ENCODE peak calls at places on chromosomes 16 and 17, in six cellular contexts. L, B, V, R, G and Q are unnamed samples.

GRCh38 chr17:70906808-70907207 is 737.5 kb downstream of the KCNJ2 start:
- DNase-seq in L (no peak), B (no peak), V (no peak), R (peak; percentile 12), G (no peak), Q (no peak)

GRCh38 chr17:9104370-9105041 is 83.2 kb downstream of the NTN1 start:
- DNase-seq in L (no peak), B (no peak), V (no peak), R (no peak), G (no peak), Q (no peak)

GRCh38 chr16:78307824-78308528 is 208.5 kb downstream of the WWOX start:
- DNase-seq in L (no peak), B (no peak), V (no peak), R (peak; percentile 37), G (peak; percentile 1), Q (no peak)

GRCh38 chr16:69924777-69925191 is 26.4 kb upstream of the CLEC18A start:
- DNase-seq in L (no peak), B (no peak), V (peak; percentile 64), R (peak; percentile 11), G (no peak), Q (no peak)

GRCh38 chr17:57283203-57283971 is 27.1 kb downstream of the MSI2 start:
- DNase-seq in L (no peak), B (no peak), V (no peak), R (no peak), G (no peak), Q (no peak)

GRCh38 chr16:29680180-29680598 is 1.2 kb downstream of the QPRT start:
- DNase-seq in L (no peak), B (no peak), V (no peak), R (peak; percentile 57), G (no peak), Q (no peak)

GRCh38 chr16:87371261-87371866 is 12.2 kb downstream of the FBXO31 start:
- DNase-seq in L (no peak), B (no peak), V (no peak), R (no peak), G (no peak), Q (no peak)

GRCh38 chr16:11076259-11077018 is 132.1 kb downstream of the CLEC16A start:
- DNase-seq in L (peak; percentile 55), B (peak; percentile 79), V (no peak), R (no peak), G (no peak), Q (no peak)

GRCh38 chr17:68871447-68871846 is 83.7 kb downstream of the ABCA8 start:
- DNase-seq in L (no peak), B (no peak), V (no peak), R (no peak), G (no peak), Q (no peak)

GRCh38 chr17:60599220-60599619 is 773 bp upstream of the PPM1D start:
- DNase-seq in L (no peak), B (no peak), V (no peak), R (no peak), G (peak; percentile 6), Q (no peak)

GRCh38 chr16:12811441-12812198 is 7.9 kb upstream of the CPPED1 start:
- DNase-seq in L (no peak), B (no peak), V (no peak), R (no peak), G (no peak), Q (no peak)

GRCh38 chr17:10062757-10063385 is 135.5 kb downstream of the GAS7 start:
- DNase-seq in L (no peak), B (no peak), V (no peak), R (no peak), G (no peak), Q (no peak)

GRCh38 chr17:17528696-17529652 is 32.8 kb upstream of the RASD1 start:
- DNase-seq in L (no peak), B (no peak), V (no peak), R (no peak), G (no peak), Q (no peak)

GRCh38 chr16:20925780-20926179 is 25.2 kb downstream of the LYRM1 start:
- DNase-seq in L (no peak), B (no peak), V (no peak), R (no peak), G (no peak), Q (no peak)

GRCh38 chr17:37818689-37819088 is 73.8 kb upstream of the HNF1B start:
- DNase-seq in L (no peak), B (no peak), V (no peak), R (no peak), G (peak; percentile 57), Q (no peak)

GRCh38 chr17:77596491-77597420 is 361.7 kb upstream of the TNRC6C start:
- DNase-seq in L (no peak), B (no peak), V (no peak), R (no peak), G (no peak), Q (no peak)

GRCh38 chr17:41338961-41339485 is 11.6 kb downstream of the KRT33A start:
- DNase-seq in L (no peak), B (peak; percentile 89), V (no peak), R (no peak), G (no peak), Q (no peak)

GRCh38 chr17:58617563-58617962 is 74.3 kb downstream of the TEX14 start:
- DNase-seq in L (no peak), B (no peak), V (no peak), R (no peak), G (no peak), Q (no peak)

GRCh38 chr16:11253009-11253994 is 2.7 kb downstream of the SOCS1 start:
- DNase-seq in L (peak; percentile 46), B (no peak), V (no peak), R (no peak), G (no peak), Q (no peak)

GRCh38 chr16:85665929-85666328 is 22.8 kb downstream of the GINS2 start:
- DNase-seq in L (no peak), B (no peak), V (no peak), R (no peak), G (no peak), Q (no peak)

GRCh38 chr16:58028168-58028455 is 2.6 kb downstream of the MMP15 start:
- DNase-seq in L (no peak), B (no peak), V (no peak), R (no peak), G (no peak), Q (no peak)

GRCh38 chr16:58026705-58027340 is 1.3 kb downstream of the MMP15 start:
- DNase-seq in L (no peak), B (no peak), V (no peak), R (peak; percentile 52), G (no peak), Q (no peak)

GRCh38 chr16:58026139-58026704 is 668 bp downstream of the MMP15 start:
- DNase-seq in L (peak; percentile 59), B (no peak), V (peak; percentile 56), R (peak; percentile 64), G (no peak), Q (no peak)

GRCh38 chr16:58028541-58029070 is 3.1 kb downstream of the MMP15 start:
- DNase-seq in L (no peak), B (no peak), V (no peak), R (peak; percentile 30), G (no peak), Q (no peak)

DNA sequence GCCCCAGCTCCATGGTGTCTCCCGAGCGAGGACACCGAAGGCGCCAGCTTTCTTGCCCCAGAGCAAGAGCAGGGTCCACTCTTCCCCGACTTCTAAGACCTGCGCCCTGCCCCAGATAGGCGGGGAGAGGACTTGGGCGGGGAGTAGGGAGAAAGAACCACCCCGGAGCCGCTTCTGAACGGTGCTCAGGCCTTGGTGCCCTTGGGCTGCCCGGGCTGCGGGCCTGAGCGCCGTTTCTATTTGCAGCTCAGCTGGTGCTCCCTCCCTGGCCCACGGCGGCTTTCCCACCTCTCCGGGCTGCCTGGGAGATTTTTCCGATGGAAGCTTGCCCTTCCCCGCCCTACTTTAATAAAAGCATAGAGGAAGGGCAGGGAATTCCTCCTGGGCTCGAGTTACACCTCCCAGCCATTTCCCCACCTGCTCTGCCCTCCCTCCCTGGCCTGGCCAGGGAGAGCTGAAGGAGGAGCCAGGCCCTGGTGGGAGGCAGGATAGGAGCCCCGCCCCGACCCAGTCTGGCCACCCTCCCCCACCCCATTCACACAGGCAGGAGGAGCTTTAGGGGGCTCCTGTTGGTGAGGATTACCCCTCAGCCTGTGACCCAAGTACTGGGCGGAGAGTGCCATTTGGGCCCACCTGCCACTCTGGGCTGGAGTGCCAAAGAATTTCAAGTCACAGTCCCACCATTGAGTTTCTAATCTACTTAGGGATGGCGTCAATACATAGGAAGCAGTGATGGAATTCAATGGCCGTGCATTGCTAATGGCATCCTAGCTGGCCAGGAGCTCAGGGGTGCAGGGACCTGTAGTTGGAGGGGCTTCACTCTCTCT is 2.0 kb downstream of the MMP15 start:
- DNase-seq in L (peak; percentile 55), B (no peak), V (no peak), R (peak; percentile 88), G (peak; percentile 36), Q (no peak)
- TF ChIP-seq EZH2 in L (no peak), B (no peak), V (no peak), R (no peak), G (no peak), Q (no peak)

DNA sequence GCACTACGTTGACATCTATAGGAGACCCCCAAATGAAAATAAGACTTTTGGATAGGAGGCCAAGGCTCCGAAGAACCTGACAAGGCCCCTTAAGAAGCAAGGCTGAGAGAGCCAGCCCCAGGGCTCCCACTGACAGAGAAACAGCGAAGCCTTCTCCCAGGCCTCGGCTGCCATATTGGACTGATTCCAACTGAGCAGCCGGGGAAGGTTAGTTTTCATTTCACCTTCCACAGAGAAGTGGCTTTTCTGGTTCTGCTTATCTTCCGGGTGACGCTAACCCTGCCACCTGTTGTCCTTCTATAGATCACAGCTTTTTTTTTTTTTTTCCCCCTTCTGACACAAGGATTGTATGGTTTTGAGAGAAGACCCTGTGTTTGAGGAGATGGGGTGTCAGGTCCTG is 356.7 kb downstream of the SOX9 start:
- DNase-seq in L (no peak), B (no peak), V (no peak), R (no peak), G (no peak), Q (no peak)
- TF ChIP-seq POLR2AphosphoS5 in L (no peak), B (no peak), V (no peak), R (no peak), G (no peak), Q (no peak)

GRCh38 chr17:48011405-48012150 is 26.0 kb downstream of the COPZ2 start:
- DNase-seq in L (peak; percentile 81), B (no peak), V (peak; percentile 43), R (peak; percentile 80), G (peak; percentile 35), Q (no peak)
- H3K27ac ChIP-seq in L (peak overlapping the region; percentile 21), B (no peak overlapping the region), V (no peak overlapping the region), R (no peak overlapping the region), G (no peak overlapping the region), Q (peak overlapping the region; percentile 84)

DNA sequence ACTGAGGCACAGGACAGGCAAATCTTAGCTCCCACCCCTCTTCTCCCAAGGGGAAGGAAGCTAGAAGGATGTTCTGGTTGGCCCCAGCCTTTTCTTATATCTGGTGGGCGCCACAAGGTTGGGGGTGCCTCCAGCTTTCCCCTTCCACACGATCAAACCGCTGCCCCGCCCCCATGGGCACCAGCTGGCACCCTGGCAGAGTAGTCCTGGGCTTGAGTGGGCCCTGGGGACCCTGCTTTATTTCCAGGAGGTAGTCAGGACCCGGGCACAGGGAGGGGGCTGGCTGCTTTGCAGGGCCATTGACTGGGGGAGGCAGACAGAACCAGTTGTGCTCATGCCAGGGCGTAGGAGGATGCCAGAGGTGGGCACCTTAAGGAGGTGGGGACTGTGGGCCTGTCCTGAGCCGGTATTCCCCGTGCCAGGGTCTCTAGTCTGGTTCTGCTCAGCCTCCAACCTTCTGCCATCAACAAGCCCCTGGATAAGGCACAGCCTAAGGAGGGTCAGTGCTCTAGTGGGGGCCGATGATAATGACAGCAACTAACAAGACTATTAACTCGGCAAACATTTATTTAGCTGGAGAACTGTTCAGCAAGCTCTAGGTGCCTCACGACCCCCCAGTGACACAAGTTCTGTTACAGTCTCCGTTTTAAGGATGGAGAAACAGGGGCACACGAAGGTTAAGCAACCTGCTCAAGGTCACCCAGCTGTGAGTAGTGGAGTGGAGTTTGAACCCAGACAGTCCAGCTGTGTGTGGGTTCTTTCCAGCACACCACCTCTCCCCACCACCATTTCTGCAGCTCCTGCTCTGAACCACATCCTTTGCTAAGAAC is 7.6 kb upstream of the PPP1R1B start:
- DNase-seq in L (no peak), B (no peak), V (no peak), R (no peak), G (no peak), Q (no peak)
- TF ChIP-seq EZH2 in L (no peak), B (no peak), V (no peak), R (no peak), G (no peak), Q (no peak)